ENCODE peak calls at places on chromosomes 7 and 10, in nine cellular contexts. R is HCEC 1CT, T is COR-L47, M is A549, D is NCI-H1436, F is GM04503, J is ecto neural progenitor cell, P is SHP77, G is germinal center. Z is an unnamed sample.

GRCh38 chr10:42809670-42810069 is 27.1 kb downstream of the BMS1 start:
- DNase-seq in M (no peak), T (no peak), J (no peak), G (no peak), P (no peak), F (no peak), R (no peak), D (no peak), Z (no peak)

GRCh38 chr10:75099952-75100763 is 11.3 kb upstream of the SAMD8 start:
- DNase-seq in J (peak; percentile 95), R (peak; percentile 18), D (peak; percentile 69), T (no peak), P (peak; percentile 40), F (no peak), M (peak; percentile 85), G (peak; percentile 86), Z (no peak)

GRCh38 chr10:113056030-113056429 is 106.0 kb downstream of the TCF7L2 start:
- DNase-seq in P (no peak), F (no peak), T (no peak), D (no peak), G (no peak), M (no peak), J (no peak), R (no peak), Z (no peak)

GRCh38 chr10:75400769-75401568 is 595 bp downstream of the ZNF503 start:
- DNase-seq in P (peak; percentile 7), T (peak; percentile 39), G (peak; percentile 39), F (no peak), M (peak; percentile 29), R (peak; percentile 55), D (peak; percentile 39), J (peak; percentile 55), Z (no peak)

GRCh38 chr7:151244156-151244870 is 4.2 kb downstream of the SMARCD3 start:
- DNase-seq in M (peak; percentile 73), J (peak; percentile 67), F (no peak), T (peak; percentile 35), R (peak; percentile 28), P (no peak), G (peak; percentile 74), D (peak; percentile 34), Z (peak; percentile 21)

GRCh38 chr7:118259115-118259514 is 34.6 kb downstream of the ANKRD7 start:
- DNase-seq in F (no peak), R (no peak), J (no peak), P (no peak), T (no peak), M (no peak), D (no peak), G (no peak), Z (no peak)

GRCh38 chr7:45117582-45117981 is 6.1 kb upstream of the TBRG4 start:
- DNase-seq in F (no peak), M (no peak), D (no peak), G (no peak), R (no peak), J (no peak), P (no peak), T (no peak), Z (no peak)

GRCh38 chr7:12805518-12805928 is 118.1 kb downstream of the ARL4A start:
- DNase-seq in D (no peak), R (no peak), J (no peak), G (no peak), P (no peak), F (no peak), T (no peak), M (no peak), Z (no peak)

GRCh38 chr10:2680802-2681201 is 386.5 kb upstream of the PFKP start:
- DNase-seq in P (no peak), M (no peak), F (no peak), T (no peak), J (no peak), R (no peak), G (no peak), D (no peak), Z (no peak)

GRCh38 chr7:151460474-151460855 is 20.5 kb upstream of the CRYGN start:
- DNase-seq in J (peak; percentile 43), D (no peak), M (no peak), P (no peak), T (no peak), F (no peak), G (no peak), R (no peak), Z (no peak)

GRCh38 chr10:52870562-52870961 is 98.0 kb upstream of the MBL2 start:
- DNase-seq in F (no peak), P (no peak), D (no peak), R (no peak), J (no peak), G (no peak), M (no peak), T (no peak), Z (no peak)

GRCh38 chr7:130695840-130696239 is 9.5 kb upstream of the TSGA13 start:
- DNase-seq in P (peak; percentile 5), F (no peak), J (no peak), R (peak; percentile 61), T (peak; percentile 45), D (no peak), G (peak; percentile 7), M (peak; percentile 57), Z (peak; percentile 26)

GRCh38 chr7:87851242-87851641 is 24.9 kb downstream of the SLC25A40 start:
- DNase-seq in P (no peak), J (no peak), F (no peak), T (no peak), D (no peak), R (no peak), M (no peak), G (no peak), Z (no peak)

GRCh38 chr7:87596696-87597095 is 4.0 kb downstream of the ABCB1 start:
- DNase-seq in G (no peak), T (no peak), D (no peak), F (no peak), R (no peak), M (no peak), P (no peak), J (no peak), Z (no peak)

GRCh38 chr10:87664276-87664687 is 4.6 kb downstream of the PAPSS2 start:
- DNase-seq in G (no peak), F (no peak), T (no peak), P (no peak), J (no peak), D (no peak), M (no peak), R (no peak), Z (no peak)

GRCh38 chr7:47503283-47503682 is 78.6 kb downstream of the TNS3 start:
- DNase-seq in P (no peak), R (peak; percentile 38), T (no peak), J (no peak), F (no peak), D (no peak), G (no peak), M (no peak), Z (no peak)

GRCh38 chr7:6691609-6692106 is 15.1 kb downstream of the ZNF12 start:
- DNase-seq in P (no peak), F (no peak), D (no peak), M (no peak), R (no peak), G (no peak), J (no peak), T (no peak), Z (no peak)

GRCh38 chr10:49508249-49508648 is 30.7 kb downstream of the ERCC6 start:
- DNase-seq in M (no peak), T (no peak), J (no peak), R (no peak), G (no peak), D (no peak), P (no peak), F (no peak), Z (no peak)